ENCODE peak calls at places on chromosomes 11 and 22, in five cellular contexts. One of them, this sample, is unnamed.

GRCh38 chr11:87809256-87809655 is 366.0 kb downstream of the RAB38 start:
- DNase-seq in activated CD4-positive, alpha-beta T cell treated with anti-CD3 and anti-CD28 coated beads, Interleukin-2, amount 10 ng/mL, durations not matched to agents 7 days and 5 days: no peak
- DNase-seq in fibroblast of mammary gland: no peak
- DNase-seq in kidney tubule cell: no peak
- DNase-seq in CD4-positive, CD25-positive, alpha-beta regulatory T cell: no peak
- DNase-seq in this sample: no peak

GRCh38 chr11:65625628-65626342 is 10.2 kb downstream of the PCNX3 start:
- DNase-seq in activated CD4-positive, alpha-beta T cell treated with anti-CD3 and anti-CD28 coated beads, Interleukin-2, amount 10 ng/mL, durations not matched to agents 7 days and 5 days: peak
- DNase-seq in fibroblast of mammary gland: peak
- DNase-seq in CD4-positive, CD25-positive, alpha-beta regulatory T cell: peak
- DNase-seq in kidney tubule cell: peak
- DNase-seq in this sample: peak

GRCh38 chr11:73761403-73761945 is 600 bp upstream of the RAB6A start:
- DNase-seq in activated CD4-positive, alpha-beta T cell treated with anti-CD3 and anti-CD28 coated beads, Interleukin-2, amount 10 ng/mL, durations not matched to agents 7 days and 5 days: no peak
- DNase-seq in kidney tubule cell: no peak
- DNase-seq in fibroblast of mammary gland: no peak
- DNase-seq in CD4-positive, CD25-positive, alpha-beta regulatory T cell: no peak
- DNase-seq in this sample: no peak

GRCh38 chr22:44109417-44109816 is 71.3 kb upstream of the PARVG start:
- DNase-seq in activated CD4-positive, alpha-beta T cell treated with anti-CD3 and anti-CD28 coated beads, Interleukin-2, amount 10 ng/mL, durations not matched to agents 7 days and 5 days: no peak
- DNase-seq in fibroblast of mammary gland: no peak
- DNase-seq in kidney tubule cell: no peak
- DNase-seq in CD4-positive, CD25-positive, alpha-beta regulatory T cell: no peak
- DNase-seq in this sample: no peak

GRCh38 chr22:43828711-43829447 is 16.8 kb upstream of the EFCAB6 start:
- DNase-seq in kidney tubule cell: no peak
- DNase-seq in CD4-positive, CD25-positive, alpha-beta regulatory T cell: no peak
- DNase-seq in activated CD4-positive, alpha-beta T cell treated with anti-CD3 and anti-CD28 coated beads, Interleukin-2, amount 10 ng/mL, durations not matched to agents 7 days and 5 days: no peak
- DNase-seq in fibroblast of mammary gland: peak
- DNase-seq in this sample: peak

GRCh38 chr11:129117595-129118350 is 74.4 kb downstream of the ARHGAP32 start:
- DNase-seq in fibroblast of mammary gland: peak
- DNase-seq in activated CD4-positive, alpha-beta T cell treated with anti-CD3 and anti-CD28 coated beads, Interleukin-2, amount 10 ng/mL, durations not matched to agents 7 days and 5 days: peak
- DNase-seq in kidney tubule cell: peak
- DNase-seq in CD4-positive, CD25-positive, alpha-beta regulatory T cell: peak
- DNase-seq in this sample: peak

GRCh38 chr11:132632641-132633124 is 899.6 kb downstream of the OPCML start:
- DNase-seq in fibroblast of mammary gland: peak
- DNase-seq in kidney tubule cell: peak
- DNase-seq in CD4-positive, CD25-positive, alpha-beta regulatory T cell: no peak
- DNase-seq in activated CD4-positive, alpha-beta T cell treated with anti-CD3 and anti-CD28 coated beads, Interleukin-2, amount 10 ng/mL, durations not matched to agents 7 days and 5 days: no peak
- DNase-seq in this sample: peak

GRCh38 chr11:35142481-35143207 is 3.7 kb downstream of the CD44 start:
- DNase-seq in fibroblast of mammary gland: peak
- DNase-seq in kidney tubule cell: peak
- DNase-seq in CD4-positive, CD25-positive, alpha-beta regulatory T cell: peak
- DNase-seq in activated CD4-positive, alpha-beta T cell treated with anti-CD3 and anti-CD28 coated beads, Interleukin-2, amount 10 ng/mL, durations not matched to agents 7 days and 5 days: peak
- DNase-seq in this sample: no peak

GRCh38 chr11:73156686-73157085 is 14.6 kb upstream of the FCHSD2 start:
- DNase-seq in fibroblast of mammary gland: no peak
- DNase-seq in kidney tubule cell: no peak
- DNase-seq in activated CD4-positive, alpha-beta T cell treated with anti-CD3 and anti-CD28 coated beads, Interleukin-2, amount 10 ng/mL, durations not matched to agents 7 days and 5 days: no peak
- DNase-seq in CD4-positive, CD25-positive, alpha-beta regulatory T cell: no peak
- DNase-seq in this sample: no peak

GRCh38 chr22:43555561-43556515 is 144.0 kb downstream of the MPPED1 start:
- DNase-seq in kidney tubule cell: no peak
- DNase-seq in activated CD4-positive, alpha-beta T cell treated with anti-CD3 and anti-CD28 coated beads, Interleukin-2, amount 10 ng/mL, durations not matched to agents 7 days and 5 days: no peak
- DNase-seq in CD4-positive, CD25-positive, alpha-beta regulatory T cell: no peak
- DNase-seq in fibroblast of mammary gland: no peak
- DNase-seq in this sample: no peak

This sample was measured in NCI-H1694.